ENCODE peak calls at places on chromosomes 5 and 9, in nine cellular contexts. N is body of pancreas; U is NCI-H2081; Z is stimulated activated CD8-positive, alpha-beta memory T cell treated with anti-CD3 and anti-CD28 coated beads, Interleukin-15, amount 100 ng/mL, for 24 hours; L is germinal center; W is mammary epithelial cell; B is sciatic nerve; A is CD8-positive, alpha-beta T cell; Q is small intestine. E is an unnamed sample.

GRCh38 chr9:29144476-29144875 is 1571.2 kb upstream of the C9orf72 start:
- DNase-seq in N (no peak), U (peak; percentile 60), Z (no peak), L (no peak), W (peak; percentile 24), B (no peak), A (no peak), Q (no peak), E (no peak)

GRCh38 chr9:124180557-124180956 is 77.2 kb upstream of the NEK6 start:
- DNase-seq in N (no peak), U (peak; percentile 67), Z (no peak), L (no peak), W (no peak), B (peak; percentile 84), A (no peak), Q (peak; percentile 37), E (peak; percentile 37)

GRCh38 chr5:34684281-34684979 is 28.3 kb downstream of the RAI14 start:
- DNase-seq in N (no peak), U (peak; percentile 93), Z (no peak), L (no peak), W (peak; percentile 46), B (no peak), A (no peak), Q (no peak), E (peak; percentile 3)

GRCh38 chr5:37112383-37112991 is 136.7 kb downstream of the CPLANE1 start:
- DNase-seq in N (no peak), U (no peak), Z (no peak), L (no peak), W (no peak), B (no peak), A (no peak), Q (no peak), E (no peak)

GRCh38 chr5:179437341-179438001 is 92.2 kb upstream of the ADAMTS2 start:
- DNase-seq in N (no peak), U (no peak), Z (no peak), L (no peak), W (no peak), B (no peak), A (no peak), Q (no peak), E (no peak)

GRCh38 chr5:151757233-151758140 is 944 bp downstream of the ATOX1 start:
- DNase-seq in N (no peak), U (peak; percentile 14), Z (no peak), L (peak; percentile 35), W (peak; percentile 50), B (no peak), A (no peak), Q (peak; percentile 26), E (no peak)

GRCh38 chr5:96062836-96063235 is 101.2 kb upstream of the ELL2 start:
- DNase-seq in N (no peak), U (no peak), Z (no peak), L (no peak), W (no peak), B (no peak), A (no peak), Q (no peak), E (no peak)

GRCh38 chr5:72443883-72444282 is 63.3 kb downstream of the ZNF366 start:
- DNase-seq in N (no peak), U (no peak), Z (no peak), L (no peak), W (no peak), B (no peak), A (no peak), Q (no peak), E (no peak)

GRCh38 chr5:11300736-11301135 is 539.7 kb upstream of the DAP start:
- DNase-seq in N (no peak), U (no peak), Z (no peak), L (no peak), W (no peak), B (no peak), A (no peak), Q (no peak), E (no peak)

GRCh38 chr5:66828551-66829421 is 232.6 kb downstream of the MAST4 start:
- DNase-seq in N (peak; percentile 64), U (no peak), Z (no peak), L (peak; percentile 41), W (peak; percentile 89), B (peak; percentile 65), A (peak; percentile 37), Q (peak; percentile 45), E (peak; percentile 6)

GRCh38 chr5:74626386-74627222 is 13.9 kb downstream of the ENC1 start:
- DNase-seq in N (no peak), U (no peak), Z (no peak), L (no peak), W (no peak), B (no peak), A (no peak), Q (peak; percentile 84), E (peak; percentile 39)

GRCh38 chr5:54673523-54674225 is 156.1 kb downstream of the SNX18 start:
- DNase-seq in N (no peak), U (no peak), Z (no peak), L (peak; percentile 15), W (no peak), B (no peak), A (peak; percentile 35), Q (peak; percentile 33), E (no peak)

GRCh38 chr5:35617435-35618296 is at the start of gene SPEF2:
- DNase-seq in N (peak; percentile 89), U (peak; percentile 80), Z (peak; percentile 47), L (peak; percentile 24), W (peak; percentile 81), B (peak; percentile 90), A (peak; percentile 63), Q (peak; percentile 91), E (peak; percentile 84)

GRCh38 chr5:43273552-43273951 is 39.7 kb downstream of the HMGCS1 start:
- DNase-seq in N (no peak), U (no peak), Z (no peak), L (no peak), W (no peak), B (no peak), A (no peak), Q (no peak), E (no peak)

GRCh38 chr9:111604054-111604615 is 4.7 kb upstream of the PTGR1 start:
- DNase-seq in N (no peak), U (peak; percentile 9), Z (no peak), L (no peak), W (no peak), B (no peak), A (no peak), Q (peak; percentile 55), E (no peak)

GRCh38 chr9:4114569-4115505 is 185.0 kb downstream of the GLIS3 start:
- DNase-seq in N (no peak), U (no peak), Z (no peak), L (no peak), W (no peak), B (no peak), A (no peak), Q (peak; percentile 53), E (no peak)

GRCh38 chr5:111742595-111742994 is 14.4 kb downstream of the NREP start:
- DNase-seq in N (peak; percentile 16), U (no peak), Z (no peak), L (no peak), W (no peak), B (no peak), A (no peak), Q (peak; percentile 15), E (no peak)

GRCh38 chr9:134026981-134027380 is 1.7 kb downstream of the BRD3OS start:
- DNase-seq in N (no peak), U (no peak), Z (no peak), L (no peak), W (no peak), B (peak; percentile 59), A (no peak), Q (no peak), E (no peak)

GRCh38 chr5:150175536-150175935 is 9.0 kb downstream of the CDX1 start:
- DNase-seq in N (no peak), U (no peak), Z (no peak), L (peak; percentile 18), W (no peak), B (no peak), A (no peak), Q (no peak), E (no peak)

GRCh38 chr9:128191406-128192046 is at the start of gene CIZ1:
- DNase-seq in N (peak; percentile 80), U (peak; percentile 77), Z (peak; percentile 60), L (peak; percentile 87), W (peak; percentile 63), B (peak; percentile 88), A (peak; percentile 70), Q (peak; percentile 79), E (peak; percentile 20)

GRCh38 chr9:114039484-114039883 is 38.6 kb downstream of the AMBP start:
- DNase-seq in N (peak; percentile 6), U (no peak), Z (no peak), L (no peak), W (no peak), B (no peak), A (no peak), Q (no peak), E (no peak)

GRCh38 chr5:177610131-177610769 is 10.3 kb downstream of the B4GALT7 start:
- DNase-seq in N (no peak), U (no peak), Z (no peak), L (no peak), W (no peak), B (peak; percentile 45), A (no peak), Q (no peak), E (no peak)

E was measured in DMS 273 treated with DMSO at 0.1 percent for 48 hours.